ENCODE peak calls at places on chromosomes 6 and 20, in five cellular contexts. I is NT2/D1, Z is HepG2, R is GM12878, T is H1. O is an unnamed sample.

GRCh38 chr6:104705095-104705707 is 154.5 kb downstream of the HACE1 start:
- DNase-seq in T (no peak), I (no peak), R (no peak), Z (no peak), O (no peak)

GRCh38 chr6:130240232-130240631 is 17.5 kb upstream of the SAMD3 start:
- DNase-seq in I (no peak), R (no peak), Z (no peak), T (no peak), O (no peak)

GRCh38 chr6:33417127-33417902 is 592 bp downstream of the CUTA start:
- DNase-seq in R (no peak), T (no peak), Z (no peak), I (no peak), O (no peak)

GRCh38 chr20:10129749-10130148 is 88.9 kb upstream of the SNAP25 start:
- DNase-seq in I (no peak), T (no peak), R (no peak), Z (no peak), O (no peak)

GRCh38 chr6:157981395-157982296 is at the start of gene SYNJ2:
- DNase-seq in T (peak; percentile 82), Z (peak; percentile 83), I (no peak), R (no peak), O (peak; percentile 87)

GRCh38 chr6:138590796-138591709 is 91.8 kb upstream of the NHSL1 start:
- DNase-seq in I (peak; percentile 59), Z (peak; percentile 89), T (peak; percentile 69), R (peak; percentile 31), O (peak; percentile 78)

GRCh38 chr20:20024942-20025341 is 7.8 kb downstream of the NAA20 start:
- DNase-seq in R (no peak), I (no peak), T (no peak), Z (no peak), O (no peak)

GRCh38 chr20:24303393-24303792 is 166.0 kb upstream of the SYNDIG1 start:
- DNase-seq in T (no peak), I (no peak), Z (no peak), R (no peak), O (no peak)

GRCh38 chr6:89509719-89510339 is 76.9 kb downstream of the ANKRD6 start:
- DNase-seq in R (no peak), I (no peak), Z (peak; percentile 68), T (no peak), O (no peak)

GRCh38 chr20:37566590-37567330 is 39.1 kb upstream of the BLCAP start:
- DNase-seq in T (no peak), Z (no peak), I (no peak), R (no peak), O (no peak)

GRCh38 chr6:112434896-112435295 is 87.8 kb downstream of the RFPL4B start:
- DNase-seq in I (no peak), R (no peak), T (no peak), Z (no peak), O (no peak)

GRCh38 chr20:31719644-31720485 is 2.8 kb downstream of the BCL2L1 start:
- DNase-seq in I (no peak), Z (peak; percentile 99), T (no peak), R (no peak), O (no peak)

GRCh38 chr6:147675281-147675680 is 166.8 kb downstream of the SAMD5 start:
- DNase-seq in I (no peak), Z (no peak), R (no peak), T (no peak), O (no peak)

GRCh38 chr6:101626264-101626663 is 232.8 kb downstream of the GRIK2 start:
- DNase-seq in R (no peak), Z (no peak), T (no peak), I (no peak), O (no peak)

GRCh38 chr6:31581511-31582229 is 554 bp downstream of the LTB start:
- DNase-seq in R (no peak), Z (no peak), T (no peak), I (no peak), O (no peak)

GRCh38 chr6:71127374-71127773 is 161.2 kb upstream of the OGFRL1 start:
- DNase-seq in T (no peak), R (no peak), I (no peak), Z (no peak), O (no peak)

GRCh38 chr6:34723203-34723602 is 26.6 kb upstream of the ILRUN start:
- DNase-seq in Z (peak; percentile 55), T (no peak), R (no peak), I (no peak), O (no peak)

GRCh38 chr6:130822736-130823135 is 4.5 kb upstream of the SMLR1 start:
- DNase-seq in T (no peak), I (no peak), R (no peak), Z (peak; percentile 62), O (no peak)

GRCh38 chr6:157226026-157226639 is 97.2 kb downstream of the TMEM242 start:
- DNase-seq in I (no peak), Z (no peak), T (no peak), R (no peak), O (no peak)

GRCh38 chr6:23589811-23590210 is 536.2 kb upstream of the NRSN1 start:
- DNase-seq in Z (no peak), I (no peak), T (no peak), R (no peak), O (no peak)

GRCh38 chr6:11632795-11633511 is 95.4 kb downstream of the TMEM170B start:
- DNase-seq in Z (no peak), T (no peak), R (no peak), I (no peak), O (no peak)

GRCh38 chr20:46113071-46113470 is 5.0 kb upstream of the CD40 start:
- DNase-seq in T (no peak), R (no peak), Z (no peak), I (no peak), O (no peak)
- TF ChIP-seq SUZ12 in T (no peak), R (no peak), Z (no peak), I (no peak), O (no peak)

DNA sequence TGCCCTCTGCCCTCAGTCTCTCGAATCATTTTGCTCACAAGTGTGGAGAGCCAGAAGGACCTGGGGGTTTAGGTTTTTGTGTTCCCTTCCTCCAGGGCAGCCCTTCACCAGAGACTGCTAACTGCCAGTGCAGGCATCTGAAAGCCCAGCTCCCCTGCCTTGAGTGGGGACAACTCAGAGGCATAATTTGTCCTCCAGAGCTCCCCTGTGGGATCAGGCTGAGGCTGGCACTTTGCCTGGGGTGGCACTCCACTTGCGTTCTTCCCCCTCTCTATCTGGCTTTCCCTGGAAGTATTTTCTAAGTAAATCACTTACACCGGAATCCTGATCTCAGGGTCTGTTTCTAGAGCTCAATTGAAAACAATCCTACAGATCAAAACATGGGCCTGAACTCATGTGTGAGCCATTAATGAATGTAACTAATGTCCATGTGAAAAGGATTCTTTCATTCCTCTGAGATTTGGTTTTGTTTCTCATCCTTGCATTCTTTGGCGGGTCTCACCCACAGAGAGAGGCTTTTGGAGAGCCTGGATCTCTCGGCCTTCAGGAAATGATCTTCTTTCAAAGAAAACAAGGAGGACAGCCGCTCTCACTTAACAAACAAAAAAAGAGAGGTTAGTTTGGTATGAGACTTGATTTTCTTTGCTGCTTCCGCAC is 125.7 kb upstream of the RIPOR2 start:
- DNase-seq in I (peak; percentile 72), T (no peak), Z (no peak), R (no peak), O (no peak)
- TF ChIP-seq SUZ12 in I (no peak), T (no peak), Z (no peak), R (no peak), O (no peak)

GRCh38 chr6:64504509-64504908 is 868.9 kb downstream of the PHF3 start:
- DNase-seq in I (no peak), Z (no peak), R (no peak), T (no peak), O (no peak)

GRCh38 chr6:64507661-64508060 is 872.1 kb downstream of the PHF3 start:
- DNase-seq in R (no peak), T (no peak), Z (no peak), I (no peak), O (no peak)

DNA sequence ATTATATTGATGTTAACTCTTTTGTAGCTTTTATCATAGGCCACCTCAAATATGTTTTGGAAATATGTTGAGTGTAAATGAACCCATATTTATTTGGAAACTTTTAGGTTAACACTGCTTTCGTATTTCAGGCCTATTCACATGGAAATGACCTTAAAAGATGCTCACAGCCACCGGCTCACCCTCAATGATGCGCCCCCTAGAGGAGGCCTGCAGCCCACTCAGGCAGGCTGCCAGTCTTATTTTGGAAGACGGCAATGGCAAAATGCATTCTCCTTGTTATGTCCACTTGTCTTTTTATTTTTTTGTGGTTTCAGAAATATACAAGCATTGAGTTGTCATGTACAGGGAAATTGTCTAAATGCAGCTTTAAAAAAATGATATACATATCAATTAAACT is 869.7 kb downstream of the PHF3 start:
- DNase-seq in R (no peak), Z (peak; percentile 29), I (peak; percentile 28), T (peak; percentile 78), O (peak; percentile 61)
- TF ChIP-seq SUZ12 in R (no peak), Z (no peak), I (no peak), T (no peak), O (no peak)

GRCh38 chr6:36613200-36613995 is 19.2 kb downstream of the SRSF3 start:
- DNase-seq in Z (no peak), R (no peak), T (no peak), I (no peak), O (no peak)
- TF ChIP-seq SUZ12 in Z (no peak), R (no peak), T (no peak), I (no peak), O (no peak)

DNA sequence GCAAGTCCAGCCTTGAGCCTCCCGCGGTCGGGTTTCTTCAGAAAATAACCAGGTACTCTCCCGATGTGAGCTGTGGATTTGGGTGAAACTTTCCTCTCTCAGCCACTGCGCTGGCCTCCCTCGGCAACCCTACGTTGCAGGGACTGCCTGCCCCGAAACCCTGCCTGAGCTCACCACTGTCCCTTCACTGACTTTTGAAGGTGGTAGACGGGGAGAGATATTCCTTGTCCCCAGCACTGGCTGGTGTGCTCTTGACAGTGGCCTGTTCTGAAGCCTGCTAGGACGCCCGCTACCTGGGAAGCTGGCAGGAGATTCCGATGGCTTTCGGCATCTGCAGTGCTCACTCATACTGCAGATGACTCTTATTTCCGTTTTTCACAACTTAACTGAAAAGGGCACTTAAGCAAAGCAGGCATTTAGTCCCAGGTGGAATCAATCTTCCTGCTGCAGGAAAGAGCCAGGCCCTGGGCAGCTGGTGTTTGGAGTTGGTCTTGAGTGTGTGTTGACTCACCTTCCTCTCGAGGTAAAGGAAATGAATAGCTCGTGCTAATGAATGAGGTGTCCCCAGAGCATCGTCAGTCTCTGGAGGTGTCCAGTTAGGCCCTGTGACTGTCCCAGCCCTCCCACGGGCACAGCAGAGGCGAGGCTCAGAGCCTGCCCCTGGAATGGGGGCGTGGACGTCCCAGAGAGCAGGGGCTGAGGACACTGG is 277.8 kb downstream of the NRN1 start:
- DNase-seq in R (no peak), Z (no peak), T (no peak), I (no peak), O (no peak)
- TF ChIP-seq SUZ12 in R (no peak), Z (no peak), T (no peak), I (no peak), O (no peak)

GRCh38 chr6:85135376-85136094 is 314.3 kb upstream of the NT5E start:
- DNase-seq in R (no peak), T (no peak), I (no peak), Z (no peak), O (no peak)
- TF ChIP-seq SUZ12 in R (no peak), T (no peak), I (no peak), Z (no peak), O (no peak)

DNA sequence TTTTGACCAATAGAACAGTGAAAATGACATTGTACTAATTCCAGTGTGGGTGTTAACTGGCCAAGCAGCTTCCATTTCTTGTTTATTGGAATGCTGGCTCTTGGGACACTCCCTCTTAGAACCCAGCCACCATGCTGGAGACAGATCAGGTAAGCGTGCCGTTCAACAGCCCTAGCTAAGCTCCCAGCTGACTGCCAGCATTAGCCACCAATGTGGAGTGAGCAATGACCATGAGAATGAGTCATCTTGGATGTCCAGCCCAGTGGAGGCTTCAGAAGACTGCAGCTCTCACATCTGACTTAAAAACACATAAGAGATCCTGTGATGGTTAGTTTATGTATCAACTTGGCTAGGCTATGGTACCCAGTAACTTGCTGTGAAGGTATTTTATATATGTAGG is 3.0 kb upstream of the LINC00237 start:
- DNase-seq in I (no peak), R (no peak), T (no peak), Z (peak; percentile 44), O (no peak)
- TF ChIP-seq SUZ12 in I (no peak), R (no peak), T (no peak), Z (no peak), O (no peak)

O was measured in HEK293T.